ENCODE peak calls at places on chromosomes 4 and X, in four cellular contexts. D is A549, F is heart left ventricle, E is ovary. X is an unnamed sample.

GRCh38 chr4:136443006-136443405 is 1089.3 kb downstream of the PCDH18 start:
- DNase-seq in D (no peak), F (no peak), E (no peak), X (no peak)

GRCh38 chrX:20139966-20140365 is 1.7 kb downstream of the EIF1AX start:
- DNase-seq in F (no peak), E (no peak), D (no peak), X (no peak)

GRCh38 chrX:86033385-86033784 is 14.0 kb downstream of the CHM start:
- DNase-seq in F (no peak), D (no peak), E (no peak), X (no peak)

GRCh38 chrX:50839730-50840129 is 25.7 kb upstream of the SHROOM4 start:
- DNase-seq in E (no peak), F (no peak), D (no peak), X (no peak)

GRCh38 chr4:5955201-5955821 is 62.4 kb upstream of the CRMP1 start:
- DNase-seq in F (no peak), D (no peak), E (no peak), X (no peak)

GRCh38 chrX:40104649-40105015 is 6.9 kb upstream of the BCOR start:
- DNase-seq in D (peak; percentile 41), E (peak; percentile 63), F (peak; percentile 43), X (no peak)

GRCh38 chr4:54167508-54167907 is 61.6 kb upstream of the PDGFRA start:
- DNase-seq in F (no peak), D (no peak), E (no peak), X (no peak)

GRCh38 chr4:56307423-56307822 is 79.9 kb downstream of the AASDH start:
- DNase-seq in E (no peak), D (no peak), F (no peak), X (no peak)

GRCh38 chr4:61211781-61212180 is 11.7 kb downstream of the ADGRL3 start:
- DNase-seq in D (no peak), E (no peak), F (no peak), X (no peak)

GRCh38 chrX:826026-826425 is 195.4 kb downstream of the SHOX start:
- DNase-seq in D (no peak), E (no peak), F (no peak), X (no peak)

GRCh38 chrX:124127496-124127895 is 166.0 kb downstream of the STAG2 start:
- DNase-seq in D (peak; percentile 10), E (no peak), F (no peak), X (no peak)

GRCh38 chrX:48989483-48989882 is 12.6 kb downstream of the GRIPAP1 start:
- DNase-seq in E (no peak), D (no peak), F (peak; percentile 11), X (no peak)

GRCh38 chr4:77158487-77158861 is 1.5 kb downstream of the CCNG2 start:
- DNase-seq in D (no peak), E (peak; percentile 29), F (no peak), X (no peak)

GRCh38 chr4:26782830-26783202 is 77.8 kb upstream of the STIM2 start:
- DNase-seq in F (no peak), E (no peak), D (no peak), X (no peak)

GRCh38 chr4:74549936-74550335 is 105.0 kb downstream of the AREG start:
- DNase-seq in F (no peak), E (no peak), D (no peak), X (no peak)

GRCh38 chr4:168924648-168925047 is 85.4 kb downstream of the CBR4 start:
- DNase-seq in E (no peak), D (no peak), F (no peak), X (no peak)

GRCh38 chrX:143336261-143336660 is 181.0 kb downstream of the SPANXN3 start:
- DNase-seq in F (no peak), E (no peak), D (no peak), X (no peak)
- H3K9me3 ChIP-seq in F (no peaks in the 10 kb centered on the region), E (no peaks in the 10 kb centered on the region), D (no peaks in the 10 kb centered on the region), X (no peaks in the 10 kb centered on the region)

DNA sequence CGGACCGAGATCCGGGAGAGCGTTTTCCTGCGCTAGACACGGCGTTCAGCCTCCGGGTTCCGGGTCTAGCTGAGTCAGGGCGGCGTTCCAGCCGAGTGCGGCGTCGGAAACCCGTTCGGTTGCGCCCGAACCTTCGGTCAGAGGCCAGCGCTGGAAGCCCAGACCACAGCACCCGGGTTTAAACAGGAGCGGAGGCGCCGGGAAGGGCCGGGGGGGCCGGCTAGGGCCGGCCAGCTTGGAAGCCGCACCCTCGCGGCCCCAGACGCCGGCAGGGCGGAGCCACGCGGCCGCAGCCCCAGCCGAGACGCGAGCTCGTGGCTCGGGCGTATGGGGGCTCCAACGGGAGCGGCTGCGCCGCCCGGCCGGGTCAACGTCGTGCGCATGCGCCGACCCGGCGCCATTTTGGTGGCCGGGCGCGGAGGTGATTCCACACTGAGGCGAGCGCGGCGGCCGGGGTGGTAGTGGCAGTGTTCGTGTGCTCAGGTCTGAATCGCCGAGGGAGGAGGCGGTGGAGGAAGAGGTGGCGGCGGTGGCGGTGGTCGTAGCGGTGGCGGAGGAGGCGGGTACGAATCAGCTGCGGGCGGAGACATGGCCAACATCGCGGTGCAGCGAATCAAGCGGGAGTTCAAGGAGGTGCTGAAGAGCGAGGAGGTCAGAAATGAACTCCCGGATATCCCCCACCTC is at the start of gene UBE2K:
- DNase-seq in E (peak; percentile 88), F (peak; percentile 90), D (peak; percentile 70), X (peak; percentile 55)
- TF ChIP-seq POLR2A in E (peak; percentile 86), F (no peak), D (peak; percentile 79), X (peak; percentile 45)

GRCh38 chr4:79917246-79917645 is 155.8 kb downstream of the ANTXR2 start:
- DNase-seq in F (peak; percentile 11), D (peak; percentile 0), E (no peak), X (no peak)
- TF ChIP-seq CTCF in F (peak; percentile 48), D (peak; percentile 28), E (no peak), X (peak; percentile 13)

GRCh38 chrX:150581093-150581775 is 12.8 kb downstream of the MTM1 start:
- DNase-seq in E (no peak), F (no peak), D (peak; percentile 14), X (no peak)

GRCh38 chrX:150577174-150577573 is 8.8 kb downstream of the MTM1 start:
- DNase-seq in E (no peak), D (no peak), F (no peak), X (no peak)

GRCh38 chrX:150587585-150588503 is 19.4 kb downstream of the MTM1 start:
- DNase-seq in F (no peak), E (no peak), D (peak; percentile 15), X (no peak)

DNA sequence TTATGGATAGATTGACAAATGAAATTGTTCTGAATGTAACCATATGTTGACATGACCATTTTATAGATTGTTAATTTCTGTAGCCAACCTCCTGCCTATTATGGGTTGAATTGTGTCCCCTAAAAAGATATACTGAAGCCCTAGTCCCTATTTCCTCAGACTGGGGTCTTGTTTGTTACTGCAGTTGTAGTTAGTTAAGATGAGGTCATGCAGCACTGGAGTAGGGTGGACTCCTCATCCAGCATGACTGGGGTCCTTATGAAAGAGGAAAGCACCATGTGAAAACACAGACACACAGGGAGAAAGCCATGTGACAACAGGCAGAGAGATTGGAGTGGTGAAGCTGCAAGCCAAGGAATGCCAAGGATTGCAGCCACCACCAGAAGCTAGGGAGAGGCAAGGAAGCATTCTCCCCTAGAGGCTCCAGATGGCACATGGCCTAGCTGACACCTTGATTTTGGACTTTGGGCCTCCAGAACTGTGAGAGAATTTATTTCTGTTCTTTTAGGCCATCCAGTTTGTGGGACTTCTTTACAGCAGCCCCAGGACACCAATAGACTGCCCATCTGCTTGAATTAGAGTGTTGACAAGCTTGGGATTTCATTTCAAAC is 14.0 kb downstream of the MTM1 start:
- DNase-seq in D (no peak), E (no peak), F (no peak), X (no peak)
- H3K9me3 ChIP-seq in D (no peaks in the 10 kb centered on the region), E (no peaks in the 10 kb centered on the region), F (no peaks in the 10 kb centered on the region), X (no peaks in the 10 kb centered on the region)

GRCh38 chr4:176187610-176188009 is 7.8 kb downstream of the SPATA4 start:
- DNase-seq in F (no peak), E (no peak), D (no peak), X (no peak)
- TF ChIP-seq POLR2A in F (no peak), E (no peak), D (no peak), X (no peak)

DNA sequence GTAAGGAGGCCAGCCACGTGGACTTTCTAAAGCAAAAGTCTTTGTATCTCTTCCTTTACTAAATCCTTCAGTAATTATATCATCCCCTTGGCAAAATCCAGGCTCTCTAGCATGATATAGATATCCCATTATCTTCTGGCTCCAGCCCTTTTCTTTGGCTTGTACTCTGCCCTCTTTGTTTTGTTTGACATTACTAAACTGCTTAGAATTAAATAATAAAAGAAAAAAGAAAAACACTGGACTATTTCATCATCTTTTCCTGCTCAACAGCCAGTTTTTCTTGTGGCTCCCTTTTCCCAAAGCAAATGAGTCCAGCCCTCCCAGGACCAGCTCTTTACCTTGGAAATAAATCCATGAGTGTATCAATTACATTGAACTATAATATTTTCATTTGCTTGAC is 33.5 kb upstream of the LDB2 start:
- DNase-seq in F (no peak), D (no peak), E (no peak), X (no peak)
- TF ChIP-seq CTCF in F (no peak), D (no peak), E (no peak), X (no peak)

DNA sequence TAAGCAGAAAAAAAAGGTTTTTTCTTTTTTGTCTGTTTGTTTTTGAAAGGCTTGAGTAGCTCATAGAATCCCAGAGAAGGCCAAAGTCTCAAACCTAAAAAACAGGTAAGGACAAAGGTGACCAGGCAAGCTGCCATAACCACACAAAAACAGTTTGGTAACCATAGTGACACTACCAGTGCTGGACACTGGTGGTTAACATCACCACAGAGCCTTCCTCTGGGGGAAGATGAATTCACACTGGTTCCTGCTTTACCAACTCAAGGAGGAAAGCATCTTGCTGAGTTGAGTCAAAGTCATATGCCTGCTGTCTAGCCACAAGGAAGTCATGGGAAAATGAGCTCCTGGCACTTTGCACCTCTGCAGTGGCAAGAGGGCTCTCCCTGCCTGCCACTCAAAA is 32.5 kb downstream of the IDS start:
- DNase-seq in E (no peak), D (no peak), F (no peak), X (no peak)
- H3K9me3 ChIP-seq in E (no peaks in the 10 kb centered on the region), D (no peaks in the 10 kb centered on the region), F (no peaks in the 10 kb centered on the region), X (no peaks in the 10 kb centered on the region)

GRCh38 chrX:38649674-38650647 is 88.6 kb downstream of the TSPAN7 start:
- DNase-seq in E (no peak), D (no peak), F (no peak), X (no peak)
- TF ChIP-seq POLR2A in E (no peak), D (no peak), F (no peak), X (no peak)